ENCODE peak calls at places on chromosomes 13 and 19, in five cellular contexts. H, C, Q, S and N are unnamed samples. For H3K27me3, the result is how much of the 10 kb centered on the place peaks cover.

GRCh38 chr19:8426283-8426682 is 13.2 kb downstream of the MARCHF2 start:
- DNase-seq in H (no peak), C (no peak), Q (no peak), S (no peak), N (no peak)

GRCh38 chr13:78185700-78186099 is 267.1 kb upstream of the EDNRB start:
- DNase-seq in H (no peak), C (no peak), Q (no peak), S (no peak), N (no peak)

GRCh38 chr19:30395283-30395682 is 23.1 kb downstream of the ZNF536 start:
- DNase-seq in H (no peak), C (no peak), Q (no peak), S (no peak), N (no peak)

GRCh38 chr19:46388311-46389095 is 24.9 kb downstream of the CCDC8 start:
- DNase-seq in H (no peak), C (no peak), Q (no peak), S (no peak), N (no peak)

GRCh38 chr13:29674532-29674931 is 79.0 kb upstream of the SLC7A1 start:
- DNase-seq in H (peak), C (no peak), Q (no peak), S (no peak), N (no peak)

GRCh38 chr19:1304197-1304924 is 18.7 kb downstream of the EFNA2 start:
- DNase-seq in H (no peak), C (no peak), Q (no peak), S (no peak), N (no peak)

GRCh38 chr19:29673451-29674371 is 8.4 kb downstream of the PLEKHF1 start:
- DNase-seq in H (no peak), C (no peak), Q (no peak), S (no peak), N (no peak)

GRCh38 chr13:64633948-64634347 is 2596.2 kb downstream of the PCDH9 start:
- DNase-seq in H (peak), C (no peak), Q (no peak), S (no peak), N (no peak)

GRCh38 chr13:32285633-32285965 is 29.6 kb downstream of the ZAR1L start:
- DNase-seq in H (peak), C (no peak), Q (no peak), S (no peak), N (no peak)

DNA sequence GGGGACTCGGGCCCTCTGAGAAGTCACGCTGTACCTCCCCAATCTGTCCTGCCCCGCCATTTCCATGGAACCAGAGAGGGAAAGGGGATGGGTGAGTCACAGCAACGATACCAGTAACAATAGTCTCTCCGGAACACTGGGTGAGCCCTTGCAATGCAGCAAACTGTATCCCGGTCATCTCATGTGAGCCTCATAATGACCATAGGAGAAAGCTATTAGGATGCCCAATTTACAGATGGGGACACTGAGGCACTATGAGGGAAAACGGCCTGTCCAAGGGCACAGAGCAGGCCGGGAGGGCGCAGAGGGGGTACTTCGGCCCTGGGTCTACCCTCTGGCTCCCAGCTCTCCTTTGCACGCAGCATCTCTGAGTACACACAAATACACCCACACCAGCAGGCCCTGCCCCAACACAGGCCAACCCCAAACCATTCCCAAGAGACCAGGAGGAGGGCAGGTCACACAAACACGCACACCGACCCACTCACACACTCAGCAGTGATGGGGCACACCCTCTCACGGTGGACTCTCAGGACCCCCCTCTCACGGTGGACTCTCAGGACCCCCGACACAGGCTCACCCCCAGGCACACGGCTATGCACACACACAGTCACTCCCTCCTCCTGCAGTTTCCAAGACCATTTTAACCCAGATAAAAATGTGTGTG is 18.2 kb downstream of the LRRC4B start:
- DNase-seq in H (no peak), C (no peak), Q (no peak), S (no peak), N (no peak)
- H3K27me3 ChIP-seq in H (under half), C (under half), Q (half or more), S (under half), N (under half)

DNA sequence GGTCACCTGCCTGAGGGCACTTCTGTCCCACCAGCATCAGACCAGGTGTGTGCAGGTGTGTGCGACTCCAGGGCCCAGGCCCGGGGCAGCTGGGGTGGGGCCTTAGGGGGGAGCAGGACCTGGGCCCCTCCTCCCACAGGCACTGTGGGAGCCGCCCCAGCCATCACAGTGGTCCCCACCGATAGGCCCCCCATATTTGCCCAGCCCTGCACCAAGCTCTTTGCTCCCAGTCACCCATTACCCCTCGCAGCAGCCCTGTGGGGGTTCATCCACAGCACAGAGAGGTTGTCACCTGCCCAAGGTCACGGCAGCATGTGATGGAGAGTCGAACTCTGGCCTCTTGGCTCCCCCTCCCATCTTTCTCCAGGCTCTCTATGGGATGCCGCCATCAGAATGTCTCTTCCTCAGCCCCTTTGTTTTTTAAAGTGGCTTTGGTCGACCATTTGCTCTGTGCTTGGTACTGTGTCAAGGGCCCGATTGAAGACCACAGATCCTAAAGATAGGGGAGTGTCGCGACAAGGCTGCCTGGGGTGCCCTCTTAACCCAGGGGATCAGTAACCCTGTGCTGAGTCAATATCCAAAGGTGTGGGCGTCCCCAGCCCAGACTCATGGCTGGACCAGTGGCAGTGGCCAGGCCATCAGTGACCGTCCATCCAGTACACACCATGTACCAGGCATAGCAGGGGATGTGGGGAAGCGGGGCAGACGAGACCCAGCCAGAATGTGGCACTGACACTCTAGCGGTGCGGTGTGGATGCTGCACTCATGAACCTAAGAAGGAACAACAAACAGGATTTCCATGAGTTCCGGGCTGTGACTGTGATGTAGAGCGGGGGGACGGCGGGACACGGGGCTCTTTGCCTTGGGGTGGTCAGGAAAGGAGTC is 28.3 kb upstream of the NCCRP1 start:
- DNase-seq in H (no peak), C (no peak), Q (no peak), S (no peak), N (no peak)
- H3K27me3 ChIP-seq in H (under half), C (under half), Q (under half), S (under half), N (under half)

DNA sequence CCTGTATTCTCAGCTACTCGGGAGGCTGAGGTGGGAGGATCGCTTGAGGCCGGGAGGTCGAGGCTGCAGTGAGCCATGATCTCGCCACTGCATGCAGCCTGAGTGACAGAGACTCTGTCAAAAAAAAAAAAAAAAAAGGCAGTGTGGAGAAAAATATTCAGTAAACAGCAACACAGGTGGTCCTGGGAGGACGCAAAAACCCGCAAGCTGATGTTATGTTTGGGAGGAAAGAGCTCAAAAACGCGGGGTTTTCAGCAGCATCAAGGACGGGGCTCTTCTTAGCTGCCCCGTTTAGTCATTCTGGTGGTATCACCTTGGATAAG is 599 bp upstream of the ZNF784 start:
- DNase-seq in H (no peak), C (no peak), Q (peak), S (no peak), N (no peak)
- H3K27me3 ChIP-seq in H (under half), C (under half), Q (under half), S (under half), N (under half)

GRCh38 chr13:109899748-109900147 is 113.4 kb upstream of the IRS2 start:
- DNase-seq in H (no peak), C (no peak), Q (no peak), S (no peak), N (no peak)
- H3K27me3 ChIP-seq in H (under half), C (under half), Q (under half), S (under half), N (under half)

GRCh38 chr19:18419699-18420460 is 682 bp downstream of the SSBP4 start:
- DNase-seq in H (no peak), C (no peak), Q (peak), S (no peak), N (no peak)

GRCh38 chr19:18419195-18419698 is at the start of gene SSBP4:
- DNase-seq in H (peak), C (peak), Q (peak), S (no peak), N (peak)

GRCh38 chr19:18422530-18423191 is 3.5 kb downstream of the SSBP4 start:
- DNase-seq in H (no peak), C (no peak), Q (no peak), S (no peak), N (no peak)

GRCh38 chr19:18421371-18421959 is 2.3 kb downstream of the SSBP4 start:
- DNase-seq in H (no peak), C (no peak), Q (no peak), S (no peak), N (no peak)

DNA sequence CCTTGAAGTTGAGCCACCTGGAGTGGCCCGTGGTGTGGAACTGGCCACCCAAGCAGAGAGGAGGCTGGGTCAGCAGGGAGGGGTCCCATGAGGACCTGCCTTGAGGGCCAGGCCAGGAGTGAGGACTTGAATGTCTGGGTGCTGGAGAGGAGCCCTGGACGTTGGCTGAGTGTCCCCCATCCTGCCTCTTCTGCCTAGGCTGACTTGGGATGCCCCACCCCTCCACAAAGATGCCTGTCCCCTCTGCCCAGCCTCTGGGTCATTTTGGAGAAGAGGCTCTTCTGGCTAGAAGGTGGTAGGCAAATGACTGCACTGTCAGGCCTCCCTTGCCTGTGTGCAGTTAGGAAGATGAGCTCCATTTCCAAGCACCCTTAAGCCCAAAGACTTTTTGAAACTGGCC is 1.7 kb downstream of the SSBP4 start:
- DNase-seq in H (no peak), C (no peak), Q (no peak), S (no peak), N (no peak)
- H3K27me3 ChIP-seq in H (under half), C (under half), Q (under half), S (under half), N (under half)

DNA sequence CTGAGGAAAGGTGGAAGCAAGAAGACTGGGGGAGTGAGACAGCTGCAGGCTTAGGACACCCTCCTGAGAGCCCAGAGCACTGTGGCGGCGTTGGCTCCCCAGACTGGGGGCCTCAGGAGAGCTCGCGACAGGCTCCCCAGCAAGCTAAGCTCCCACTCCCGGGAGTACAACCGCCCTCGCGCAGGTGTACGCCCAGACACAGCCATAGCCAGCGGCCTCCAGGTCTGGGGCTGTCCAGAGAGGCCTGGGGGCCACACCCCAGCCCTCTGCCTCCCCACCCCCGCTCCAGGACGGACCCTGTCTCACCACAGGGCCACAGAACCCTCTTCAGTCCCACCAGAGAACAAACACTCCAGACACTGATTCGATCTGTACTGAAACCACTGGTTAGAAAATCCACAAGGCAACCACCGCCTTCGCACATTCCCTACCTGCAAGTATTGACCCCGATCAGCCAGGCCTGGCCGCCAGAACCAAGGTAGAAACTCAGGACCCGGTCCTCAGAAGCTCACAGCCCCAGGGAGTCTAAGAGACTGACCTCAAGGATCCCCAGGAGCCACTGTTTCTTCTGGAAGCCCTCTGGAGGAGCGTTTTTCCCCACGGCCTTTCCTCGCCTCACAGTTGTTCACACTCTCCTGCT is 16.3 kb downstream of the ZIC5 start:
- DNase-seq in H (no peak), C (no peak), Q (peak), S (no peak), N (no peak)
- H3K27me3 ChIP-seq in H (half or more), C (half or more), Q (half or more), S (half or more), N (half or more)